ENCODE peak calls at places on chromosomes 5 and 9, in ten cellular contexts. One of them, this sample, is unnamed.

GRCh38 chr9:137820161-137820855 is 57.3 kb upstream of the CACNA1B start:
- DNase-seq in mammary epithelial cell: no peak
- DNase-seq in T-helper 2 cell: no peak
- DNase-seq in T-cell: no peak
- DNase-seq in NCI-H2029: no peak
- DNase-seq in posterior cingulate gyrus: peak
- DNase-seq in HCT116: no peak
- DNase-seq in HTR-8/SVneo: no peak
- DNase-seq in brain microvascular endothelial cell: no peak
- DNase-seq in mucosa of descending colon: no peak
- DNase-seq in this sample: no peak

GRCh38 chr5:157442989-157443619 is 16.9 kb upstream of the NIPAL4 start:
- DNase-seq in NCI-H2029: no peak
- DNase-seq in mammary epithelial cell: no peak
- DNase-seq in T-cell: no peak
- DNase-seq in posterior cingulate gyrus: no peak
- DNase-seq in mucosa of descending colon: no peak
- DNase-seq in T-helper 2 cell: no peak
- DNase-seq in HCT116: no peak
- DNase-seq in brain microvascular endothelial cell: no peak
- DNase-seq in HTR-8/SVneo: no peak
- DNase-seq in this sample: no peak

GRCh38 chr5:64147849-64148441 is 17.7 kb upstream of the RNF180 start:
- DNase-seq in HTR-8/SVneo: peak
- DNase-seq in brain microvascular endothelial cell: peak
- DNase-seq in HCT116: peak
- DNase-seq in mammary epithelial cell: peak
- DNase-seq in posterior cingulate gyrus: peak
- DNase-seq in T-helper 2 cell: no peak
- DNase-seq in NCI-H2029: no peak
- DNase-seq in mucosa of descending colon: peak
- DNase-seq in T-cell: no peak
- DNase-seq in this sample: peak

GRCh38 chr5:150788974-150789373 is 10.4 kb downstream of the SMIM3 start:
- DNase-seq in mucosa of descending colon: no peak
- DNase-seq in T-cell: no peak
- DNase-seq in brain microvascular endothelial cell: no peak
- DNase-seq in NCI-H2029: no peak
- DNase-seq in posterior cingulate gyrus: no peak
- DNase-seq in mammary epithelial cell: no peak
- DNase-seq in T-helper 2 cell: no peak
- DNase-seq in HTR-8/SVneo: no peak
- DNase-seq in HCT116: no peak
- DNase-seq in this sample: no peak

GRCh38 chr5:6822556-6823343 is 109.5 kb downstream of the TENT4A start:
- DNase-seq in mucosa of descending colon: no peak
- DNase-seq in mammary epithelial cell: no peak
- DNase-seq in brain microvascular endothelial cell: no peak
- DNase-seq in T-cell: no peak
- DNase-seq in T-helper 2 cell: no peak
- DNase-seq in HCT116: no peak
- DNase-seq in NCI-H2029: no peak
- DNase-seq in posterior cingulate gyrus: no peak
- DNase-seq in HTR-8/SVneo: no peak
- DNase-seq in this sample: no peak

GRCh38 chr9:86703346-86703745 is 244.0 kb downstream of the GAS1 start:
- DNase-seq in HTR-8/SVneo: no peak
- DNase-seq in NCI-H2029: no peak
- DNase-seq in T-cell: no peak
- DNase-seq in T-helper 2 cell: no peak
- DNase-seq in posterior cingulate gyrus: no peak
- DNase-seq in brain microvascular endothelial cell: peak
- DNase-seq in mammary epithelial cell: no peak
- DNase-seq in mucosa of descending colon: no peak
- DNase-seq in HCT116: no peak
- DNase-seq in this sample: no peak

GRCh38 chr5:176541338-176542134 is 4.3 kb upstream of the RNF44 start:
- DNase-seq in mucosa of descending colon: peak
- DNase-seq in NCI-H2029: no peak
- DNase-seq in posterior cingulate gyrus: no peak
- DNase-seq in T-cell: peak
- DNase-seq in mammary epithelial cell: peak
- DNase-seq in HCT116: no peak
- DNase-seq in T-helper 2 cell: peak
- DNase-seq in HTR-8/SVneo: peak
- DNase-seq in brain microvascular endothelial cell: no peak
- DNase-seq in this sample: no peak

GRCh38 chr9:114178756-114179450 is 23.6 kb downstream of the COL27A1 start:
- DNase-seq in mucosa of descending colon: no peak
- DNase-seq in NCI-H2029: no peak
- DNase-seq in T-cell: no peak
- DNase-seq in HTR-8/SVneo: no peak
- DNase-seq in T-helper 2 cell: no peak
- DNase-seq in brain microvascular endothelial cell: no peak
- DNase-seq in posterior cingulate gyrus: peak
- DNase-seq in mammary epithelial cell: no peak
- DNase-seq in HCT116: no peak
- DNase-seq in this sample: no peak

GRCh38 chr9:138096192-138096845 is 218.7 kb downstream of the CACNA1B start:
- DNase-seq in mammary epithelial cell: no peak
- DNase-seq in mucosa of descending colon: no peak
- DNase-seq in T-helper 2 cell: no peak
- DNase-seq in HCT116: no peak
- DNase-seq in HTR-8/SVneo: no peak
- DNase-seq in posterior cingulate gyrus: peak
- DNase-seq in brain microvascular endothelial cell: no peak
- DNase-seq in NCI-H2029: no peak
- DNase-seq in T-cell: no peak
- DNase-seq in this sample: no peak

GRCh38 chr5:150461231-150461630 is 11.7 kb upstream of the RPS14 start:
- DNase-seq in mammary epithelial cell: no peak
- DNase-seq in T-cell: no peak
- DNase-seq in mucosa of descending colon: no peak
- DNase-seq in HCT116: no peak
- DNase-seq in brain microvascular endothelial cell: no peak
- DNase-seq in posterior cingulate gyrus: no peak
- DNase-seq in T-helper 2 cell: no peak
- DNase-seq in NCI-H2029: no peak
- DNase-seq in HTR-8/SVneo: no peak
- DNase-seq in this sample: no peak

GRCh38 chr9:111897831-111898144 is 1.2 kb downstream of the UGCG start:
- DNase-seq in HCT116: peak
- DNase-seq in mucosa of descending colon: no peak
- DNase-seq in mammary epithelial cell: no peak
- DNase-seq in posterior cingulate gyrus: no peak
- DNase-seq in brain microvascular endothelial cell: no peak
- DNase-seq in HTR-8/SVneo: no peak
- DNase-seq in NCI-H2029: no peak
- DNase-seq in T-helper 2 cell: no peak
- DNase-seq in T-cell: no peak
- DNase-seq in this sample: peak

GRCh38 chr5:401216-402034 is 41.6 kb upstream of the EXOC3 start:
- DNase-seq in HCT116: no peak
- DNase-seq in T-helper 2 cell: no peak
- DNase-seq in NCI-H2029: no peak
- DNase-seq in T-cell: no peak
- DNase-seq in posterior cingulate gyrus: no peak
- DNase-seq in mucosa of descending colon: no peak
- DNase-seq in mammary epithelial cell: no peak
- DNase-seq in brain microvascular endothelial cell: no peak
- DNase-seq in HTR-8/SVneo: no peak
- DNase-seq in this sample: no peak

GRCh38 chr9:136441681-136442245 is 2.1 kb upstream of the INPP5E start:
- DNase-seq in mammary epithelial cell: no peak
- DNase-seq in HCT116: no peak
- DNase-seq in T-cell: no peak
- DNase-seq in NCI-H2029: no peak
- DNase-seq in T-helper 2 cell: no peak
- DNase-seq in HTR-8/SVneo: no peak
- DNase-seq in brain microvascular endothelial cell: peak
- DNase-seq in posterior cingulate gyrus: no peak
- DNase-seq in mucosa of descending colon: no peak
- DNase-seq in this sample: no peak

GRCh38 chr5:172569862-172570558 is 71.1 kb upstream of the NEURL1B start:
- DNase-seq in mucosa of descending colon: peak
- DNase-seq in mammary epithelial cell: no peak
- DNase-seq in T-helper 2 cell: no peak
- DNase-seq in brain microvascular endothelial cell: no peak
- DNase-seq in posterior cingulate gyrus: no peak
- DNase-seq in T-cell: no peak
- DNase-seq in NCI-H2029: no peak
- DNase-seq in HTR-8/SVneo: no peak
- DNase-seq in HCT116: no peak
- DNase-seq in this sample: no peak

GRCh38 chr5:31232273-31232888 is 38.9 kb downstream of the CDH6 start:
- DNase-seq in mucosa of descending colon: peak
- DNase-seq in posterior cingulate gyrus: no peak
- DNase-seq in HTR-8/SVneo: peak
- DNase-seq in brain microvascular endothelial cell: peak
- DNase-seq in mammary epithelial cell: peak
- DNase-seq in NCI-H2029: peak
- DNase-seq in HCT116: peak
- DNase-seq in T-cell: no peak
- DNase-seq in T-helper 2 cell: no peak
- DNase-seq in this sample: peak

GRCh38 chr5:1118738-1119137 is 6.9 kb upstream of the SLC12A7 start:
- DNase-seq in NCI-H2029: peak
- DNase-seq in brain microvascular endothelial cell: no peak
- DNase-seq in T-cell: no peak
- DNase-seq in posterior cingulate gyrus: peak
- DNase-seq in mucosa of descending colon: peak
- DNase-seq in HCT116: no peak
- DNase-seq in mammary epithelial cell: no peak
- DNase-seq in HTR-8/SVneo: no peak
- DNase-seq in T-helper 2 cell: no peak
- DNase-seq in this sample: no peak

GRCh38 chr5:158609729-158610128 is 490.0 kb downstream of the EBF1 start:
- DNase-seq in T-helper 2 cell: no peak
- DNase-seq in HTR-8/SVneo: no peak
- DNase-seq in posterior cingulate gyrus: no peak
- DNase-seq in mucosa of descending colon: no peak
- DNase-seq in brain microvascular endothelial cell: peak
- DNase-seq in NCI-H2029: no peak
- DNase-seq in HCT116: no peak
- DNase-seq in T-cell: no peak
- DNase-seq in mammary epithelial cell: no peak
- DNase-seq in this sample: no peak

GRCh38 chr5:88882321-88883038 is 504 bp downstream of the MEF2C start:
- DNase-seq in mammary epithelial cell: no peak
- DNase-seq in HCT116: no peak
- DNase-seq in NCI-H2029: no peak
- DNase-seq in brain microvascular endothelial cell: peak
- DNase-seq in HTR-8/SVneo: no peak
- DNase-seq in mucosa of descending colon: peak
- DNase-seq in T-helper 2 cell: no peak
- DNase-seq in posterior cingulate gyrus: no peak
- DNase-seq in T-cell: no peak
- DNase-seq in this sample: no peak

GRCh38 chr9:36825179-36825578 is 208.9 kb downstream of the PAX5 start:
- DNase-seq in HTR-8/SVneo: no peak
- DNase-seq in T-helper 2 cell: no peak
- DNase-seq in NCI-H2029: no peak
- DNase-seq in HCT116: no peak
- DNase-seq in mucosa of descending colon: no peak
- DNase-seq in mammary epithelial cell: no peak
- DNase-seq in brain microvascular endothelial cell: no peak
- DNase-seq in posterior cingulate gyrus: no peak
- DNase-seq in T-cell: no peak
- DNase-seq in this sample: no peak

GRCh38 chr9:124357591-124358361 is 57.5 kb downstream of the PSMB7 start:
- DNase-seq in mucosa of descending colon: no peak
- DNase-seq in HCT116: no peak
- DNase-seq in HTR-8/SVneo: no peak
- DNase-seq in posterior cingulate gyrus: peak
- DNase-seq in NCI-H2029: no peak
- DNase-seq in brain microvascular endothelial cell: no peak
- DNase-seq in T-cell: no peak
- DNase-seq in mammary epithelial cell: no peak
- DNase-seq in T-helper 2 cell: no peak
- DNase-seq in this sample: no peak

GRCh38 chr5:6780802-6781391 is 67.7 kb downstream of the TENT4A start:
- DNase-seq in T-helper 2 cell: no peak
- DNase-seq in T-cell: no peak
- DNase-seq in brain microvascular endothelial cell: no peak
- DNase-seq in posterior cingulate gyrus: no peak
- DNase-seq in HTR-8/SVneo: no peak
- DNase-seq in HCT116: peak
- DNase-seq in mammary epithelial cell: no peak
- DNase-seq in mucosa of descending colon: peak
- DNase-seq in NCI-H2029: no peak
- DNase-seq in this sample: no peak

GRCh38 chr5:83701886-83702285 is 18.8 kb downstream of the HAPLN1 start:
- DNase-seq in mucosa of descending colon: no peak
- DNase-seq in posterior cingulate gyrus: no peak
- DNase-seq in brain microvascular endothelial cell: no peak
- DNase-seq in T-cell: no peak
- DNase-seq in NCI-H2029: no peak
- DNase-seq in HCT116: no peak
- DNase-seq in T-helper 2 cell: no peak
- DNase-seq in mammary epithelial cell: peak
- DNase-seq in HTR-8/SVneo: no peak
- DNase-seq in this sample: no peak